ENCODE peak calls at places on chromosomes 5 and 9, in ten cellular contexts. C is GM12891, S is HL-60, M is Panc1, L is spleen, I is stomach, T is sigmoid colon, Q is endothelial cell of umbilical vein, P is H1, B is HepG2. U is an unnamed sample.

GRCh38 chr5:135398855-135399837 is at the start of gene MACROH2A1:
- DNase-seq in C (peak; percentile 78), S (peak; percentile 51), M (no peak), L (peak; percentile 99), I (peak; percentile 92), T (peak; percentile 94), Q (peak; percentile 83), P (peak; percentile 88), B (peak; percentile 72), U (peak; percentile 77)

GRCh38 chr5:82349651-82350050 is 71.5 kb upstream of the RPS23 start:
- DNase-seq in C (no peak), S (no peak), M (no peak), L (no peak), I (no peak), T (no peak), Q (no peak), P (peak; percentile 87), B (no peak), U (no peak)

GRCh38 chr5:72956324-72957140 is 691 bp downstream of the FCHO2 start:
- DNase-seq in C (peak; percentile 33), S (no peak), M (no peak), L (peak; percentile 89), I (peak; percentile 39), T (peak; percentile 78), Q (peak; percentile 70), P (peak; percentile 67), B (peak; percentile 29), U (peak; percentile 40)

GRCh38 chr5:139895647-139896046 is 100.0 kb downstream of the PSD2 start:
- DNase-seq in C (no peak), S (no peak), M (no peak), L (no peak), I (no peak), T (peak; percentile 69), Q (no peak), P (no peak), B (no peak), U (no peak)

GRCh38 chr5:151141535-151141934 is 16.0 kb downstream of the ANXA6 start:
- DNase-seq in C (peak; percentile 60), S (no peak), M (no peak), L (peak; percentile 85), I (no peak), T (peak; percentile 82), Q (no peak), P (peak; percentile 58), B (no peak), U (peak; percentile 67)

GRCh38 chr9:129351058-129351641 is 173.1 kb upstream of the IER5L start:
- DNase-seq in C (no peak), S (peak; percentile 74), M (no peak), L (no peak), I (no peak), T (no peak), Q (no peak), P (peak; percentile 86), B (no peak), U (no peak)

GRCh38 chr5:74684900-74685851 is at the start of gene HEXB:
- DNase-seq in C (peak; percentile 79), S (peak; percentile 41), M (no peak), L (peak; percentile 98), I (peak; percentile 94), T (peak; percentile 95), Q (peak; percentile 84), P (peak; percentile 93), B (peak; percentile 73), U (peak; percentile 62)

GRCh38 chr9:113216406-113216805 is 4.7 kb downstream of the FKBP15 start:
- DNase-seq in C (no peak), S (no peak), M (no peak), L (no peak), I (no peak), T (no peak), Q (no peak), P (no peak), B (no peak), U (no peak)

GRCh38 chr5:11596185-11596584 is 308.1 kb downstream of the CTNND2 start:
- DNase-seq in C (no peak), S (no peak), M (no peak), L (no peak), I (no peak), T (no peak), Q (no peak), P (no peak), B (no peak), U (no peak)

GRCh38 chr9:4116091-4116581 is 183.7 kb downstream of the GLIS3 start:
- DNase-seq in C (no peak), S (no peak), M (no peak), L (no peak), I (no peak), T (no peak), Q (no peak), P (no peak), B (no peak), U (no peak)

GRCh38 chr9:70613024-70613768 is 198.7 kb upstream of the KLF9 start:
- DNase-seq in C (no peak), S (no peak), M (no peak), L (no peak), I (no peak), T (no peak), Q (no peak), P (no peak), B (no peak), U (no peak)

GRCh38 chr5:145806923-145807322 is 28.2 kb downstream of the PRELID2 start:
- DNase-seq in C (no peak), S (no peak), M (peak; percentile 64), L (no peak), I (no peak), T (no peak), Q (no peak), P (no peak), B (no peak), U (no peak)

GRCh38 chr9:16361118-16361517 is 509.4 kb downstream of the BNC2 start:
- DNase-seq in C (no peak), S (no peak), M (no peak), L (no peak), I (no peak), T (no peak), Q (no peak), P (no peak), B (no peak), U (no peak)

GRCh38 chr9:33868430-33869000 is 51.6 kb downstream of the UBE2R2 start:
- DNase-seq in C (no peak), S (no peak), M (no peak), L (no peak), I (no peak), T (no peak), Q (peak; percentile 92), P (no peak), B (no peak), U (no peak)

GRCh38 chr5:81579525-81579924 is 171.4 kb downstream of the SSBP2 start:
- DNase-seq in C (no peak), S (peak; percentile 3), M (no peak), L (no peak), I (no peak), T (no peak), Q (peak; percentile 57), P (no peak), B (no peak), U (no peak)

GRCh38 chr5:112485802-112486427 is 66.8 kb upstream of the EPB41L4A start:
- DNase-seq in C (no peak), S (no peak), M (no peak), L (no peak), I (no peak), T (no peak), Q (peak; percentile 86), P (no peak), B (peak; percentile 39), U (no peak)

GRCh38 chr9:10661376-10661775 is 48.6 kb upstream of the PTPRD start:
- DNase-seq in C (no peak), S (no peak), M (no peak), L (no peak), I (no peak), T (no peak), Q (no peak), P (no peak), B (no peak), U (no peak)

DNA sequence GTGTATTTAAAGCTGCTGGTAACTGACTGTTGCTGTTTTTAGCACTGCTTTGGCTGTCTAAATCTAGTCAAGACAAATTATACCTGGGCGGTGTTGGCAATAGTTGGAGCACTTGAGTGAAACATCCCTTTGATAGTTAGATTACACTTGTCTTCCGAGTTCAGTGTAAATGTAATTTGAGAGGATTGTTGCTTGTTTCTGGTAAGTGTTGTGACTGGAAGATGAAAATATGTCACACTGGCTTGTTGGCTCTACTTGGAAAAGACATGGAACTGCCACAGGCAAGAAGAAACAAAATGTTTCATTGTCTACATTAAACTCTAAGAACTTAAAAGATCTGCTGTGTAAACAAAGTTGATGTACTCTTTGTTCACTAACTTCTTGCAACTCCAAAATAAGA is 49.2 kb upstream of the PTPRD start:
- DNase-seq in C (no peak), S (no peak), M (no peak), L (no peak), I (no peak), T (no peak), Q (no peak), P (no peak), B (no peak), U (no peak)
- TF ChIP-seq POLR2AphosphoS5 in C (no peak), S (no peak), M (no peak), L (no peak), I (no peak), T (no peak), Q (no peak), P (no peak), B (no peak), U (no peak)

GRCh38 chr5:55535199-55535905 is 588 bp upstream of the PLPP1 start:
- DNase-seq in C (no peak), S (no peak), M (no peak), L (no peak), I (no peak), T (no peak), Q (no peak), P (no peak), B (no peak), U (no peak)
- TF ChIP-seq POLR2AphosphoS5 in C (no peak), S (no peak), M (no peak), L (no peak), I (no peak), T (no peak), Q (no peak), P (no peak), B (no peak), U (no peak)

DNA sequence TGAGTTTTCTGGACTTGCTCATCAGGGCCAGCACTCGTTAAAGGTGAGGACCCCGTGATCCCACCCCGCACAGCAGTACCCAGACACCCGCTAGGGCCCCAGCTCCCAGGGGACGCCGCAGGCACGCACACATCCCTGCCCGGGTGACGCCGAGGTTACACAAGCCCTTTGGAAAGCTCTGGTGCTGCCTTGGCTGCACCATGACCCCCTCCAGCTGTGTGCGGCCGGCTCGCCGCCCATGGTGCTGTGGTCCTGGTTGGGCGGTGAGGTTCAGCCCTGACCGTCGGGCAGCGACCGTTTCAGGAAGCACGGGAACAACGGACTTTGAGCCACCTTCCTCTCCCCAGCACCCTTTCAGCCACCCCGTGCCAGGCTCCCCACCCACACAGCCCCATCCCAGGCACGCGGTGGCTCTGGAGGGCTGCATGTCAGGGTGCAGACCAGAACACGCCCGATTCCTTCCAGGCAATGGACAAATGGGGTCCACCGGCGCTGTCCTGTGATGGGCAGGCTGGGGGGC is 7.5 kb upstream of the SLC12A7 start:
- DNase-seq in C (no peak), S (no peak), M (no peak), L (no peak), I (peak; percentile 59), T (no peak), Q (no peak), P (no peak), B (peak; percentile 69), U (no peak)
- TF ChIP-seq POLR2AphosphoS5 in C (no peak), S (no peak), M (no peak), L (no peak), I (no peak), T (no peak), Q (no peak), P (no peak), B (no peak), U (no peak)

GRCh38 chr5:127723571-127723970 is 20.4 kb downstream of the CCDC192 start:
- DNase-seq in C (no peak), S (peak; percentile 41), M (no peak), L (no peak), I (no peak), T (no peak), Q (peak; percentile 81), P (no peak), B (no peak), U (no peak)
- TF ChIP-seq POLR2AphosphoS5 in C (no peak), S (peak; percentile 38), M (no peak), L (peak; percentile 48), I (no peak), T (no peak), Q (no peak), P (no peak), B (no peak), U (no peak)

U was measured in GM12892.